ENCODE peak calls at places on chromosomes 11 and 22, in seven cellular contexts. One of them, this sample, is unnamed.

GRCh38 chr11:87866951-87867350 is 308.3 kb downstream of the RAB38 start:
- DNase-seq in activated naive CD4-positive, alpha-beta T cell: no peak
- DNase-seq in MG63: no peak
- DNase-seq in esophagus muscularis mucosa: no peak
- DNase-seq in NCI-H1105: peak
- DNase-seq in GM19239: no peak
- DNase-seq in naive thymus-derived CD4-positive, alpha-beta T cell: no peak
- DNase-seq in this sample: no peak

GRCh38 chr11:80103149-80103859 is 662.5 kb upstream of the TENM4 start:
- DNase-seq in activated naive CD4-positive, alpha-beta T cell: no peak
- DNase-seq in MG63: peak
- DNase-seq in NCI-H1105: no peak
- DNase-seq in naive thymus-derived CD4-positive, alpha-beta T cell: no peak
- DNase-seq in esophagus muscularis mucosa: no peak
- DNase-seq in GM19239: no peak
- DNase-seq in this sample: no peak

GRCh38 chr11:78319453-78319955 is 98.1 kb downstream of the GAB2 start:
- DNase-seq in naive thymus-derived CD4-positive, alpha-beta T cell: no peak
- DNase-seq in NCI-H1105: no peak
- DNase-seq in activated naive CD4-positive, alpha-beta T cell: no peak
- DNase-seq in GM19239: no peak
- DNase-seq in MG63: peak
- DNase-seq in esophagus muscularis mucosa: no peak
- DNase-seq in this sample: no peak

GRCh38 chr11:102666331-102666957 is 39.1 kb downstream of the MMP27 start:
- DNase-seq in NCI-H1105: peak
- DNase-seq in esophagus muscularis mucosa: no peak
- DNase-seq in activated naive CD4-positive, alpha-beta T cell: no peak
- DNase-seq in GM19239: peak
- DNase-seq in naive thymus-derived CD4-positive, alpha-beta T cell: peak
- DNase-seq in MG63: no peak
- DNase-seq in this sample: peak

GRCh38 chr22:45911601-45912271 is 65.2 kb downstream of the WNT7B start:
- DNase-seq in naive thymus-derived CD4-positive, alpha-beta T cell: no peak
- DNase-seq in esophagus muscularis mucosa: no peak
- DNase-seq in NCI-H1105: peak
- DNase-seq in MG63: no peak
- DNase-seq in GM19239: no peak
- DNase-seq in activated naive CD4-positive, alpha-beta T cell: no peak
- DNase-seq in this sample: no peak

GRCh38 chr11:27293500-27294417 is 69.3 kb downstream of the CCDC34 start:
- DNase-seq in esophagus muscularis mucosa: no peak
- DNase-seq in naive thymus-derived CD4-positive, alpha-beta T cell: no peak
- DNase-seq in NCI-H1105: no peak
- DNase-seq in GM19239: no peak
- DNase-seq in activated naive CD4-positive, alpha-beta T cell: no peak
- DNase-seq in MG63: no peak
- DNase-seq in this sample: no peak

GRCh38 chr11:109123811-109124787 is 297.9 kb upstream of the C11orf87 start:
- DNase-seq in esophagus muscularis mucosa: no peak
- DNase-seq in MG63: peak
- DNase-seq in GM19239: no peak
- DNase-seq in activated naive CD4-positive, alpha-beta T cell: no peak
- DNase-seq in naive thymus-derived CD4-positive, alpha-beta T cell: no peak
- DNase-seq in NCI-H1105: no peak
- DNase-seq in this sample: no peak

GRCh38 chr11:22703040-22703439 is 36.6 kb downstream of the GAS2 start:
- DNase-seq in esophagus muscularis mucosa: no peak
- DNase-seq in naive thymus-derived CD4-positive, alpha-beta T cell: peak
- DNase-seq in GM19239: no peak
- DNase-seq in NCI-H1105: no peak
- DNase-seq in MG63: no peak
- DNase-seq in activated naive CD4-positive, alpha-beta T cell: no peak
- DNase-seq in this sample: no peak

GRCh38 chr22:29359469-29359868 is 28.9 kb downstream of the AP1B1 start:
- DNase-seq in NCI-H1105: no peak
- DNase-seq in activated naive CD4-positive, alpha-beta T cell: no peak
- DNase-seq in esophagus muscularis mucosa: no peak
- DNase-seq in MG63: peak
- DNase-seq in naive thymus-derived CD4-positive, alpha-beta T cell: no peak
- DNase-seq in GM19239: no peak
- DNase-seq in this sample: no peak

GRCh38 chr11:58900479-58901420 is 38.5 kb upstream of the GLYATL1 start:
- DNase-seq in naive thymus-derived CD4-positive, alpha-beta T cell: peak
- DNase-seq in activated naive CD4-positive, alpha-beta T cell: no peak
- DNase-seq in NCI-H1105: no peak
- DNase-seq in GM19239: no peak
- DNase-seq in MG63: no peak
- DNase-seq in esophagus muscularis mucosa: no peak
- DNase-seq in this sample: no peak

GRCh38 chr22:30424471-30425326 is 869 bp upstream of the MTFP1 start:
- DNase-seq in GM19239: no peak
- DNase-seq in NCI-H1105: no peak
- DNase-seq in naive thymus-derived CD4-positive, alpha-beta T cell: no peak
- DNase-seq in activated naive CD4-positive, alpha-beta T cell: no peak
- DNase-seq in MG63: no peak
- DNase-seq in esophagus muscularis mucosa: no peak
- DNase-seq in this sample: no peak

GRCh38 chr11:41113160-41113559 is 346.3 kb downstream of the LRRC4C start:
- DNase-seq in activated naive CD4-positive, alpha-beta T cell: no peak
- DNase-seq in GM19239: no peak
- DNase-seq in NCI-H1105: no peak
- DNase-seq in MG63: no peak
- DNase-seq in naive thymus-derived CD4-positive, alpha-beta T cell: no peak
- DNase-seq in esophagus muscularis mucosa: no peak
- DNase-seq in this sample: no peak

GRCh38 chr22:43471186-43471585 is 59.4 kb downstream of the MPPED1 start:
- DNase-seq in GM19239: no peak
- DNase-seq in esophagus muscularis mucosa: no peak
- DNase-seq in NCI-H1105: no peak
- DNase-seq in activated naive CD4-positive, alpha-beta T cell: no peak
- DNase-seq in MG63: no peak
- DNase-seq in naive thymus-derived CD4-positive, alpha-beta T cell: no peak
- DNase-seq in this sample: no peak

GRCh38 chr22:27022256-27022655 is 364.9 kb downstream of the MIAT start:
- DNase-seq in NCI-H1105: no peak
- DNase-seq in MG63: no peak
- DNase-seq in esophagus muscularis mucosa: no peak
- DNase-seq in naive thymus-derived CD4-positive, alpha-beta T cell: no peak
- DNase-seq in GM19239: no peak
- DNase-seq in activated naive CD4-positive, alpha-beta T cell: no peak
- DNase-seq in this sample: no peak

This sample was measured in naive B cell.